ENCODE peak calls at places on chromosomes 2 and 18, in five cellular contexts. P, T, Z, H and Y are unnamed samples.

GRCh38 chr2:219099319-219099718 is 38.6 kb upstream of the IHH start:
- DNase-seq in T (peak), Z (no peak), P (no peak), H (no peak), Y (no peak)

GRCh38 chr2:174610243-174610995 is 12.8 kb upstream of the WIPF1 start:
- DNase-seq in H (no peak), Z (no peak), P (no peak), T (no peak), Y (no peak)

GRCh38 chr2:26462100-26462499 is 15.8 kb downstream of the OTOF start:
- DNase-seq in H (no peak), T (no peak), Z (no peak), P (no peak), Y (no peak)

GRCh38 chr2:169711751-169712509 is 17.7 kb downstream of the PHOSPHO2 start:
- DNase-seq in Z (no peak), T (no peak), P (no peak), H (no peak), Y (no peak)

GRCh38 chr18:58856881-58857280 is 7.8 kb upstream of the ZNF532 start:
- DNase-seq in T (peak), P (no peak), H (no peak), Z (no peak), Y (no peak)

GRCh38 chr2:218400167-218400929 is 680 bp downstream of the CTDSP1 start:
- DNase-seq in T (peak), Z (peak), H (peak), P (peak), Y (peak)

GRCh38 chr18:944440-944839 is 39.8 kb downstream of the ADCYAP1 start:
- DNase-seq in P (no peak), T (peak), Z (no peak), H (no peak), Y (no peak)

GRCh38 chr2:10487144-10488104 is 39.3 kb upstream of the ODC1 start:
- DNase-seq in P (no peak), H (no peak), T (no peak), Z (peak), Y (no peak)

GRCh38 chr2:66957198-66957597 is 439.9 kb upstream of the ETAA1 start:
- DNase-seq in P (no peak), T (peak), H (no peak), Z (no peak), Y (no peak)

GRCh38 chr2:3725458-3726250 is 22.3 kb downstream of the DCDC2C start:
- DNase-seq in H (no peak), Z (no peak), T (no peak), P (no peak), Y (no peak)

GRCh38 chr18:57002627-57003026 is 144.3 kb upstream of the BOD1L2 start:
- DNase-seq in T (peak), Z (no peak), H (no peak), P (no peak), Y (no peak)

GRCh38 chr18:3771121-3771971 is 321.4 kb downstream of the TGIF1 start:
- DNase-seq in Z (peak), H (peak), T (peak), P (peak), Y (peak)

GRCh38 chr18:9017170-9017899 is 85.2 kb upstream of the NDUFV2 start:
- DNase-seq in Z (peak), H (no peak), P (peak), T (peak), Y (peak)

GRCh38 chr2:181602017-181602416 is 54.9 kb downstream of the CERKL start:
- DNase-seq in T (no peak), P (no peak), Z (no peak), H (no peak), Y (no peak)

GRCh38 chr18:28793911-28794310 is 617.0 kb upstream of the CDH2 start:
- DNase-seq in P (no peak), T (no peak), H (no peak), Z (peak), Y (no peak)

GRCh38 chr2:119425620-119426395 is 5.8 kb upstream of the TMEM37 start:
- DNase-seq in Z (peak), T (peak), P (no peak), H (no peak), Y (no peak)

GRCh38 chr2:208269091-208269490 is 3.0 kb downstream of the PIKFYVE start:
- DNase-seq in P (no peak), T (no peak), H (no peak), Z (peak), Y (no peak)

GRCh38 chr2:18901255-18901654 is 311.9 kb upstream of the NT5C1B start:
- DNase-seq in H (no peak), T (no peak), Z (no peak), P (no peak), Y (no peak)

GRCh38 chr18:70377857-70378701 is 89.2 kb downstream of the SOCS6 start:
- DNase-seq in Z (no peak), T (no peak), P (no peak), H (no peak), Y (no peak)

GRCh38 chr2:2575870-2576386 is 244.9 kb upstream of the MYT1L start:
- DNase-seq in Z (no peak), P (no peak), T (no peak), H (no peak), Y (no peak)

GRCh38 chr18:80154293-80154692 is 45.2 kb downstream of the ADNP2 start:
- DNase-seq in Z (no peak), P (no peak), T (peak), H (no peak), Y (peak)

GRCh38 chr18:55351220-55351619 is 236.8 kb downstream of the TCF4 start:
- DNase-seq in T (peak), P (no peak), Z (no peak), H (no peak), Y (no peak)

GRCh38 chr2:238670341-238670681 is 177.6 kb upstream of the TWIST2 start:
- DNase-seq in Z (no peak), H (no peak), T (no peak), P (no peak), Y (no peak)

GRCh38 chr2:111663471-111663951 is 220.5 kb downstream of the ANAPC1 start:
- DNase-seq in Z (peak), H (no peak), P (no peak), T (no peak), Y (no peak)